ENCODE peak calls at places on chromosome 10, in seven cellular contexts. X, W, I, E, C, D and F are unnamed samples.

GRCh38 chr10:35089641-35090161 is 440 bp downstream of the CUL2 start:
- DNase-seq in X (no peak), W (no peak), I (no peak), E (no peak), C (peak), D (peak), F (no peak)

GRCh38 chr10:3963191-3963673 is 178.2 kb upstream of the KLF6 start:
- DNase-seq in X (peak), W (no peak), I (no peak), E (no peak), C (no peak), D (no peak), F (no peak)

GRCh38 chr10:131636841-131637724 is 263.7 kb upstream of the PPP2R2D start:
- DNase-seq in X (no peak), W (no peak), I (no peak), E (no peak), C (no peak), D (no peak), F (no peak)

GRCh38 chr10:123459371-123460224 is 206.6 kb upstream of the GPR26 start:
- DNase-seq in X (no peak), W (no peak), I (no peak), E (peak), C (no peak), D (no peak), F (no peak)

GRCh38 chr10:131655101-131655849 is 245.5 kb upstream of the PPP2R2D start:
- DNase-seq in X (no peak), W (no peak), I (peak), E (no peak), C (no peak), D (no peak), F (peak)

GRCh38 chr10:46216003-46216634 is 70.7 kb upstream of the ANTXRL start:
- DNase-seq in X (no peak), W (no peak), I (peak), E (no peak), C (no peak), D (no peak), F (no peak)

GRCh38 chr10:121062040-121062574 is 210.9 kb downstream of the WDR11 start:
- DNase-seq in X (no peak), W (no peak), I (no peak), E (no peak), C (no peak), D (no peak), F (no peak)

GRCh38 chr10:132498562-132499366 is 38.8 kb upstream of the INPP5A start:
- DNase-seq in X (no peak), W (no peak), I (peak), E (no peak), C (no peak), D (peak), F (no peak)

GRCh38 chr10:98323221-98324164 is 55.5 kb upstream of the LOXL4 start:
- DNase-seq in X (peak), W (peak), I (peak), E (no peak), C (no peak), D (peak), F (no peak)

GRCh38 chr10:113226404-113226803 is 276.4 kb downstream of the TCF7L2 start:
- DNase-seq in X (no peak), W (no peak), I (no peak), E (no peak), C (peak), D (no peak), F (no peak)

GRCh38 chr10:68135362-68135761 is 26.1 kb downstream of the MYPN start:
- DNase-seq in X (no peak), W (no peak), I (no peak), E (no peak), C (no peak), D (no peak), F (no peak)

GRCh38 chr10:79457256-79457785 is 11.9 kb upstream of the ZCCHC24 start:
- DNase-seq in X (no peak), W (no peak), I (no peak), E (no peak), C (no peak), D (no peak), F (no peak)

GRCh38 chr10:47305566-47305965 is 5.6 kb downstream of the GDF10 start:
- DNase-seq in X (no peak), W (no peak), I (no peak), E (no peak), C (no peak), D (no peak), F (peak)

GRCh38 chr10:9056521-9056920 is 1002.0 kb downstream of the GATA3 start:
- DNase-seq in X (no peak), W (no peak), I (no peak), E (no peak), C (no peak), D (no peak), F (no peak)

GRCh38 chr10:132360766-132361447 is 28.9 kb downstream of the LRRC27 start:
- DNase-seq in X (no peak), W (no peak), I (peak), E (no peak), C (no peak), D (peak), F (no peak)

GRCh38 chr10:21399392-21400015 is 126.0 kb downstream of the SKIDA1 start:
- DNase-seq in X (no peak), W (peak), I (no peak), E (no peak), C (no peak), D (no peak), F (no peak)

GRCh38 chr10:57579926-57580325 is 687.8 kb downstream of the IPMK start:
- DNase-seq in X (no peak), W (peak), I (no peak), E (peak), C (no peak), D (peak), F (no peak)

GRCh38 chr10:95391570-95392249 is 100.9 kb upstream of the PDLIM1 start:
- DNase-seq in X (no peak), W (peak), I (no peak), E (no peak), C (no peak), D (no peak), F (no peak)

GRCh38 chr10:114573330-114574045 is 84.6 kb downstream of the ABLIM1 start:
- DNase-seq in X (no peak), W (no peak), I (no peak), E (no peak), C (no peak), D (no peak), F (no peak)

GRCh38 chr10:45373003-45373782 is 823 bp upstream of the ALOX5 start:
- DNase-seq in X (peak), W (no peak), I (no peak), E (no peak), C (peak), D (no peak), F (peak)

GRCh38 chr10:86775056-86775858 is 18.8 kb downstream of the BMPR1A start:
- DNase-seq in X (no peak), W (peak), I (no peak), E (no peak), C (no peak), D (no peak), F (no peak)

GRCh38 chr10:123140164-123140982 is 4.6 kb downstream of the HMX3 start:
- DNase-seq in X (no peak), W (no peak), I (no peak), E (no peak), C (no peak), D (no peak), F (no peak)

GRCh38 chr10:91540714-91541113 is 92.2 kb downstream of the PPP1R3C start:
- DNase-seq in X (no peak), W (no peak), I (no peak), E (no peak), C (no peak), D (no peak), F (no peak)

GRCh38 chr10:78178940-78179339 is 145.3 kb downstream of the RPS24 start:
- DNase-seq in X (no peak), W (peak), I (no peak), E (no peak), C (no peak), D (no peak), F (peak)

GRCh38 chr10:132154440-132154839 is 32.3 kb upstream of the DPYSL4 start:
- DNase-seq in X (no peak), W (no peak), I (no peak), E (no peak), C (no peak), D (no peak), F (no peak)

GRCh38 chr10:132419631-132420468 is 22.9 kb downstream of the PWWP2B start:
- DNase-seq in X (no peak), W (no peak), I (no peak), E (no peak), C (no peak), D (peak), F (no peak)

GRCh38 chr10:95661818-95662217 is 5.3 kb upstream of the ALDH18A1 start:
- DNase-seq in X (no peak), W (no peak), I (no peak), E (no peak), C (no peak), D (no peak), F (no peak)

GRCh38 chr10:97903128-97904025 is 53.7 kb downstream of the GOLGA7B start:
- DNase-seq in X (no peak), W (no peak), I (no peak), E (no peak), C (no peak), D (no peak), F (no peak)

GRCh38 chr10:63766766-63767505 is 245.7 kb downstream of the REEP3 start:
- DNase-seq in X (no peak), W (peak), I (no peak), E (no peak), C (no peak), D (no peak), F (no peak)

GRCh38 chr10:129085821-129086220 is 381.2 kb upstream of the MGMT start:
- DNase-seq in X (no peak), W (peak), I (no peak), E (no peak), C (no peak), D (no peak), F (no peak)

GRCh38 chr10:91410638-91411367 is 659 bp downstream of the HECTD2 start:
- DNase-seq in X (no peak), W (peak), I (peak), E (no peak), C (no peak), D (no peak), F (no peak)

GRCh38 chr10:24209946-24210491 is 1.1 kb downstream of the KIAA1217 start:
- DNase-seq in X (no peak), W (peak), I (no peak), E (no peak), C (no peak), D (no peak), F (no peak)
- H3K4me3 ChIP-seq in X (peak), W (peak), I (peak), E (no peak), C (no peak), D (no peak), F (peak)

DNA sequence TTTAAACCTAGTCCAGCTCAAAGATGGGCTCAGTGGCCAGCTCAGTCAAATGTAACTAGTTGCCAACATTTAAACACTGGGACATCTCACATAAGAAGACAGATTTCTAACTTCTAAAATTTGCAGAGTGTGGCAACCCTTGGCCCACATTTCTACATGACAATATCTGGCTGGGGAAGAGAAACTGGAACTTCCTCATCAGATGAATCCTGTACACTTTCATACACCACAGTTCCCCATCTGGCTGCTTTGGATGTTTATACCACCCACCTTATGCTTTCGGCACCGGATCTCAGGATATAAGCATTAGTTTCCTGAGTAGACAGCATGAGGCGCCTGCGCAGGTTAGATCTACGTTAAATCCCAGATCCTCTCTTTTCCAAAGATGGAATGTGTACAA is 199.3 kb downstream of the PRKG1 start:
- DNase-seq in X (no peak), W (no peak), I (no peak), E (no peak), C (no peak), D (peak), F (no peak)
- H3K27ac ChIP-seq in X (no peak), W (no peak), I (no peak), E (no peak), C (no peak), D (no peak), F (no peak)

GRCh38 chr10:99730026-99730425 is 1.9 kb downstream of the COX15 start:
- DNase-seq in X (no peak), W (peak), I (no peak), E (no peak), C (no peak), D (no peak), F (no peak)

GRCh38 chr10:99731296-99732032 is 463 bp downstream of the COX15 start:
- DNase-seq in X (no peak), W (no peak), I (no peak), E (no peak), C (no peak), D (no peak), F (no peak)

GRCh38 chr10:99733366-99733765 is 1.3 kb downstream of the CUTC start:
- DNase-seq in X (no peak), W (no peak), I (no peak), E (no peak), C (no peak), D (no peak), F (no peak)

GRCh38 chr10:99732033-99732912 is at the start of the genes COX15 and CUTC:
- DNase-seq in X (peak), W (peak), I (peak), E (peak), C (peak), D (peak), F (peak)
- H3K4me3 ChIP-seq in X (peak), W (peak), I (peak), E (peak), C (peak), D (peak), F (peak)

GRCh38 chr10:10714327-10714726 is 303.3 kb upstream of the CELF2 start:
- DNase-seq in X (no peak), W (no peak), I (no peak), E (no peak), C (no peak), D (no peak), F (no peak)
- H3K27ac ChIP-seq in X (no peak), W (no peak), I (no peak), E (no peak), C (no peak), D (no peak), F (no peak)

GRCh38 chr10:71396714-71397339 is at the start of gene CDH23:
- DNase-seq in X (peak), W (no peak), I (no peak), E (no peak), C (no peak), D (no peak), F (peak)
- H3K4me3 ChIP-seq in X (peak), W (no peak), I (peak), E (peak), C (no peak), D (peak), F (peak)

GRCh38 chr10:11168423-11169100 is 150.9 kb downstream of the CELF2 start:
- DNase-seq in X (no peak), W (no peak), I (no peak), E (no peak), C (no peak), D (no peak), F (no peak)
- H3K27ac ChIP-seq in X (peak), W (no peak), I (peak), E (no peak), C (peak), D (peak), F (no peak)

DNA sequence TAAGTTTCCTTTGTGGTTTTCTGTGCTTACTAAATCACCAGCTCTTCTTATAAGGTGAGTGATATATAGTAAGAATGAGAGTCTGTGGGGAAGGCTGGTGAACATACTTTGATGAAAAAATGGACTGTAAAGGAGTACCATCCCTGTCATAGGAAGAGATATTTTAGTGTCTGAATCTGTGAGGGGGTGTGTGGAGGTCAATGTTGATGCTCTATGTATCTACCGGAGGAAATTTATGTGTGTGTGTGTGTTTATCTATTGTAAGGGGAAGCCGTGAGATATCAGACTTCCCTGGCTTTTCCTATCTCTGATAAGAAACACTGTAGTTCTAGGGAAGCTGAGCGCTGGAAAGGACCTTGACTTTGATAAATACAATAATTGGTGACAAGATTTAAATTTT is 179.0 kb downstream of the PCDH15 start:
- DNase-seq in X (no peak), W (no peak), I (no peak), E (no peak), C (no peak), D (no peak), F (no peak)
- H3K4me3 ChIP-seq in X (no peak), W (no peak), I (no peak), E (no peak), C (no peak), D (no peak), F (no peak)